ENCODE peak calls at places on chromosomes 12 and 14, in eight cellular contexts. One of them, this sample, is unnamed.

GRCh38 chr12:108825205-108825950 is 32.0 kb downstream of the SSH1 start:
- DNase-seq in heart right ventricle: no peak
- DNase-seq in OCI-LY7: no peak
- DNase-seq in psoas muscle: no peak
- DNase-seq in fibroblast of pulmonary artery: peak; percentile 54
- DNase-seq in AG10803: peak; percentile 61
- DNase-seq in AG09309: no peak
- DNase-seq in choroid plexus epithelial cell: peak; percentile 71
- DNase-seq in this sample: no peak

GRCh38 chr12:120598674-120599463 is 17.7 kb upstream of the POP5 start:
- DNase-seq in heart right ventricle: no peak
- DNase-seq in OCI-LY7: no peak
- DNase-seq in psoas muscle: no peak
- DNase-seq in fibroblast of pulmonary artery: no peak
- DNase-seq in AG10803: peak; percentile 34
- DNase-seq in AG09309: no peak
- DNase-seq in choroid plexus epithelial cell: peak; percentile 56
- DNase-seq in this sample: no peak

GRCh38 chr12:9870311-9870866 is 1.2 kb upstream of the CLEC2B start:
- DNase-seq in heart right ventricle: peak; percentile 8
- DNase-seq in OCI-LY7: no peak
- DNase-seq in psoas muscle: no peak
- DNase-seq in fibroblast of pulmonary artery: peak; percentile 20
- DNase-seq in AG10803: peak; percentile 10
- DNase-seq in AG09309: no peak
- DNase-seq in choroid plexus epithelial cell: peak; percentile 74
- DNase-seq in this sample: no peak

GRCh38 chr14:53355581-53356112 is 202.5 kb upstream of the DDHD1 start:
- DNase-seq in heart right ventricle: no peak
- DNase-seq in OCI-LY7: no peak
- DNase-seq in psoas muscle: no peak
- DNase-seq in fibroblast of pulmonary artery: peak; percentile 50
- DNase-seq in AG10803: peak; percentile 51
- DNase-seq in AG09309: peak; percentile 54
- DNase-seq in choroid plexus epithelial cell: peak; percentile 91
- DNase-seq in this sample: peak; percentile 34

GRCh38 chr14:85531141-85531593 is 1.2 kb downstream of the FLRT2 start:
- DNase-seq in heart right ventricle: no peak
- DNase-seq in OCI-LY7: no peak
- DNase-seq in psoas muscle: peak; percentile 56
- DNase-seq in fibroblast of pulmonary artery: peak; percentile 82
- DNase-seq in AG10803: peak; percentile 84
- DNase-seq in AG09309: no peak
- DNase-seq in choroid plexus epithelial cell: peak; percentile 88
- DNase-seq in this sample: no peak

GRCh38 chr14:100824156-100824555 is 1.8 kb upstream of the MEG3 start:
- DNase-seq in heart right ventricle: peak; percentile 22
- DNase-seq in OCI-LY7: no peak
- DNase-seq in psoas muscle: peak; percentile 57
- DNase-seq in fibroblast of pulmonary artery: peak; percentile 68
- DNase-seq in AG10803: peak; percentile 33
- DNase-seq in AG09309: no peak
- DNase-seq in choroid plexus epithelial cell: peak; percentile 81
- DNase-seq in this sample: no peak

GRCh38 chr12:41419151-41419893 is 231.2 kb downstream of the PDZRN4 start:
- DNase-seq in heart right ventricle: no peak
- DNase-seq in OCI-LY7: no peak
- DNase-seq in psoas muscle: no peak
- DNase-seq in fibroblast of pulmonary artery: no peak
- DNase-seq in AG10803: no peak
- DNase-seq in AG09309: no peak
- DNase-seq in choroid plexus epithelial cell: no peak
- DNase-seq in this sample: no peak

GRCh38 chr12:94244165-94245133 is 96.1 kb downstream of the PLXNC1 start:
- DNase-seq in heart right ventricle: no peak
- DNase-seq in OCI-LY7: peak; percentile 51
- DNase-seq in psoas muscle: no peak
- DNase-seq in fibroblast of pulmonary artery: no peak
- DNase-seq in AG10803: no peak
- DNase-seq in AG09309: no peak
- DNase-seq in choroid plexus epithelial cell: no peak
- DNase-seq in this sample: no peak

GRCh38 chr12:120960657-120961056 is 17.7 kb upstream of the HNF1A start:
- DNase-seq in heart right ventricle: no peak
- DNase-seq in OCI-LY7: no peak
- DNase-seq in psoas muscle: no peak
- DNase-seq in fibroblast of pulmonary artery: no peak
- DNase-seq in AG10803: no peak
- DNase-seq in AG09309: no peak
- DNase-seq in choroid plexus epithelial cell: no peak
- DNase-seq in this sample: no peak

GRCh38 chr12:95411466-95411865 is 62.5 kb upstream of the METAP2 start:
- DNase-seq in heart right ventricle: no peak
- DNase-seq in OCI-LY7: no peak
- DNase-seq in psoas muscle: no peak
- DNase-seq in fibroblast of pulmonary artery: no peak
- DNase-seq in AG10803: no peak
- DNase-seq in AG09309: no peak
- DNase-seq in choroid plexus epithelial cell: no peak
- DNase-seq in this sample: no peak

GRCh38 chr14:103803661-103804060 is 43.7 kb downstream of the PPP1R13B start:
- DNase-seq in heart right ventricle: no peak
- DNase-seq in OCI-LY7: no peak
- DNase-seq in psoas muscle: no peak
- DNase-seq in fibroblast of pulmonary artery: peak; percentile 31
- DNase-seq in AG10803: peak; percentile 31
- DNase-seq in AG09309: peak; percentile 23
- DNase-seq in choroid plexus epithelial cell: peak; percentile 53
- DNase-seq in this sample: no peak

GRCh38 chr12:47394070-47394469 is 311.8 kb downstream of the RPAP3 start:
- DNase-seq in heart right ventricle: no peak
- DNase-seq in OCI-LY7: no peak
- DNase-seq in psoas muscle: no peak
- DNase-seq in fibroblast of pulmonary artery: peak; percentile 31
- DNase-seq in AG10803: peak; percentile 31
- DNase-seq in AG09309: no peak
- DNase-seq in choroid plexus epithelial cell: no peak
- DNase-seq in this sample: no peak

GRCh38 chr14:76771432-76771980 is 10.2 kb downstream of the VASH1 start:
- DNase-seq in heart right ventricle: no peak
- DNase-seq in OCI-LY7: no peak
- DNase-seq in psoas muscle: no peak
- DNase-seq in fibroblast of pulmonary artery: no peak
- DNase-seq in AG10803: no peak
- DNase-seq in AG09309: no peak
- DNase-seq in choroid plexus epithelial cell: no peak
- DNase-seq in this sample: no peak

GRCh38 chr14:105089746-105090492 is 24.7 kb upstream of the GPR132 start:
- DNase-seq in heart right ventricle: peak; percentile 8
- DNase-seq in OCI-LY7: no peak
- DNase-seq in psoas muscle: no peak
- DNase-seq in fibroblast of pulmonary artery: no peak
- DNase-seq in AG10803: no peak
- DNase-seq in AG09309: no peak
- DNase-seq in choroid plexus epithelial cell: no peak
- DNase-seq in this sample: no peak

GRCh38 chr14:77185093-77185465 is 3.5 kb downstream of the TMEM63C start:
- DNase-seq in heart right ventricle: no peak
- DNase-seq in OCI-LY7: no peak
- DNase-seq in psoas muscle: no peak
- DNase-seq in fibroblast of pulmonary artery: no peak
- DNase-seq in AG10803: no peak
- DNase-seq in AG09309: no peak
- DNase-seq in choroid plexus epithelial cell: no peak
- DNase-seq in this sample: no peak

DNA sequence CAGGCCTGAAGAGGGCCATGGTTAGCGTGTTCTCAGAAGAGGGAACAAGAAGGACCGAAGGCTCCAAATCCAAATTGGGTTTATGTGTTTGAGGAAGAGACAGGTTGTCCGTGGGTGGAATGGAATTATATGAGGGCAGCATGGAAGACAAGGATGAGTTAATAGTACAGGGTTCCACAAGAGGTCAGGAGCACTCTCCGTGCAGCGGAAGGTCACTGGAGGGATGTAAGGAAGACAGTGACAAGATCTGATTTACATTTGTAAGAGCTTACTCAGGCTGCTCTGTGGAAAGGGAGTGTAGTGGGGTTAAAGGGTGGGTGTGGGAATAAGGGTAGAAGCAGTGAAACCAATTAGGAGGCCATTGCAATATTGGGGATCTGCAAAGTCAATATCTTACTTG is 97.0 kb downstream of the TPH2 start:
- DNase-seq in heart right ventricle: no peak
- DNase-seq in OCI-LY7: no peak
- DNase-seq in psoas muscle: no peak
- DNase-seq in fibroblast of pulmonary artery: no peak
- DNase-seq in AG10803: no peak
- DNase-seq in AG09309: no peak
- DNase-seq in choroid plexus epithelial cell: no peak
- DNase-seq in this sample: no peak
- TF ChIP-seq CTCF in heart right ventricle: no peak
- TF ChIP-seq CTCF in OCI-LY7: no peak
- TF ChIP-seq CTCF in psoas muscle: no peak
- TF ChIP-seq CTCF in fibroblast of pulmonary artery: no peak
- TF ChIP-seq CTCF in AG10803: no peak
- TF ChIP-seq CTCF in AG09309: no peak
- TF ChIP-seq CTCF in choroid plexus epithelial cell: no peak
- TF ChIP-seq CTCF in this sample: no peak

DNA sequence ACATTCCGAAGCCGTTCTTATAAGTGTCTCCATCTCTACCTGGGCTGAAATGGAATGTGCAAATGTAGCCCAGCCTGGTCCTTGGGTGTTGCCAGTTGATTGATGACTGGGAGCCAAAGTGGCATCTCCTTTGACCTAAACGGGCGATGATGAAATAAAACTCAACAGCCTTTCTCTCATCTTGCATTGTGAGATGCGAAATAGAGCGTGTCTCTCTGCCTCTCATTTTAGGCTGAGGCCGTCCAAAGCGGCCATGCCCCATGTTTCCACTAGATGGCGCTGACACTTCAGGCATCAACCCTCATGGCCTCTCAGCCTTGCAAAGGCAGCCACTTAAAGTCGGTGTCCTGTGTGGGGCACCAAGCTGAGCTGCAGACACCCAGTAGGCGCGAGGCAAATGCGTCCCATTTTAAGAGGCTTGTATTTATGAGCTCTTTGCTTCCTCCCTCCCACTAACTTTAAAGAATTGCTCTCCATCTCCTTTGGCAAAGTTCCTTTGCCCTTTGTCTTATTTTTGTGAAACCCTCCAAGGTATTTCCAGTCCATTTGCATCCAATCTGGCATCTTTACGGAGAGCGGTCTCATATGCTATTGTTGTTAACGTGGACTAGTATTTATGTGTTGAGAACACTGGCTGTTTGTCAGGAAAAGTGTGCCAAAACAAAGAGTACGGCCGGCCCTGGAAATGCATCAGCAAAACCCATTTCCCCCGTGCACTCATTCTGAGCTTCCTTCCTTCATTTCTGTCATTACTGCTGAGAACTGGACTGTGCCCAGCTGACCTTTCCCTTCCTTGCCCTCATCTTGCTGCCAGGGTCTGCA is 25.0 kb downstream of the GPRC5A start:
- DNase-seq in heart right ventricle: peak; percentile 87
- DNase-seq in OCI-LY7: peak; percentile 79
- DNase-seq in psoas muscle: peak; percentile 81
- DNase-seq in fibroblast of pulmonary artery: peak; percentile 91
- DNase-seq in AG10803: peak; percentile 75
- DNase-seq in AG09309: no peak
- DNase-seq in choroid plexus epithelial cell: peak; percentile 86
- DNase-seq in this sample: peak; percentile 45
- H3K4me3 ChIP-seq in heart right ventricle: no peak overlapping the region
- H3K4me3 ChIP-seq in OCI-LY7: no peak overlapping the region
- H3K4me3 ChIP-seq in psoas muscle: peak overlapping the region; percentile 8
- H3K4me3 ChIP-seq in fibroblast of pulmonary artery: peak overlapping the region; percentile 30
- H3K4me3 ChIP-seq in AG10803: no peak overlapping the region
- H3K4me3 ChIP-seq in AG09309: no peak overlapping the region
- H3K4me3 ChIP-seq in choroid plexus epithelial cell: no peak overlapping the region
- H3K4me3 ChIP-seq in this sample: no peak overlapping the region

DNA sequence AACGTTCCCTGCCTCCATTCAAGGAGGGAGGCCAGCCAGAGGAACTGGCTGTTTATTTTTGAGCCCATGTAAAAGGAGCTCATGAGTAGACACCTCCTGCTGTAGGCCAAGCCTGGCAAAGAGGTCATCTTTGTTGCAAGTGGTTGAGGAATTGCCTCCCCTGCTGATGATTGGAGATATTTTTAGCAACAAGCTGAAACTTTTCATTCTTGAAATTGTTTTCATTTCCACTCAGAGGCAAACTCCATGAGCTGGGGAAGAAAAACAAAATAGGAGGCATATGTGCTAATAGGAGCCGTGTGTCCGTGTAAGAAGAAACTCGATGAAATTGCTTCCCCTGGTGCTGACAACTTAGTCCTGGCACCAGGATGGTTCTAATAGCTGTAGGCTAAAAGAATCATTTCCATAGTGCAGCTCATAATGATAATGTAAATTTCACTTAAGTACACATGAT is 440.1 kb upstream of the FAR2 start:
- DNase-seq in heart right ventricle: no peak
- DNase-seq in OCI-LY7: no peak
- DNase-seq in psoas muscle: no peak
- DNase-seq in fibroblast of pulmonary artery: peak; percentile 37
- DNase-seq in AG10803: peak; percentile 94
- DNase-seq in AG09309: peak; percentile 75
- DNase-seq in choroid plexus epithelial cell: peak; percentile 96
- DNase-seq in this sample: no peak
- TF ChIP-seq CTCF in heart right ventricle: no peak
- TF ChIP-seq CTCF in OCI-LY7: no peak
- TF ChIP-seq CTCF in psoas muscle: no peak
- TF ChIP-seq CTCF in fibroblast of pulmonary artery: no peak
- TF ChIP-seq CTCF in AG10803: peak; percentile 37
- TF ChIP-seq CTCF in AG09309: no peak
- TF ChIP-seq CTCF in choroid plexus epithelial cell: peak; percentile 32
- TF ChIP-seq CTCF in this sample: no peak

DNA sequence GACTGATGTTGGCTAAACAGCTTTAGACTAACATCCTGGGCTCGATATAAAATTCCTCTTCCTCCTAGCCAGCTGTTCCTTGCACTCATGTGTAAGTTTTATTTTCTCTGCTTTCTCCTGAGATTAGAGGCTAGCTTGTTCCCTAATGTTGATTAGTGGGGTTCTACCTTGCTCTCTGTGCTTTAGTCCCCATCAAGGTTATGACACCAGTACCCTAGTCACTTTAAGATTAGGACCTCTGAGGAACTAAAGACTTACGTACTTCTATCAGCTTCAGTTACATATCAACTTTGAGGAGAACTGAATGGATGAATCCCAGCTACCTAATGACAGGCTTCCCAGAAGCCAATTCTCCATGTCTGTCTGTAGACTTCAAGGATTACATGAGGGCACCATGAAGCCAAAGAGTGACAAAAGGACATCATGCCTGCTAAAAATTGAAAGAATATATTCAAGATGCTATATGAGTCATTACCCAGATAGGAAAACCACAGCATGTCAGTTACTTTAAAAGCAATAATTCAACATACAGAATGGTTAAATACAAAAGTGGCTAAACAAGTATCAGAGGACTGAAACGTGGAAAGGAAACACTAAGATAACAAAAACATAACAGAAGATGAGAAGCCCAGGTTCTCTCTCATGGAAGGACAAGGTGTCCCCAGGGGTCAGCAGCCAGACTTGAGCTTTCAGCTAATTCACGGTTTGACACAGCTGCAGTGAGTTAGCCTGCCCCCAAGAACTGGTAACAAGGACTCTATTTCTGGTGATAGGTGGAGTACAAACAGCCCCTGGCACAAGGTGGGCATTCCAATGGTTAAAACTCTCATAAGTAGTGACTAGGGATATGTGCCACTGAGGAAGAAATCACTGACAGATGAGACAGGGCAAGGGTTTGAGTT is 20.4 kb downstream of the ADAM20 start:
- DNase-seq in heart right ventricle: no peak
- DNase-seq in OCI-LY7: no peak
- DNase-seq in psoas muscle: no peak
- DNase-seq in fibroblast of pulmonary artery: no peak
- DNase-seq in AG10803: no peak
- DNase-seq in AG09309: no peak
- DNase-seq in choroid plexus epithelial cell: no peak
- DNase-seq in this sample: no peak
- H3K4me3 ChIP-seq in heart right ventricle: no peak overlapping the region
- H3K4me3 ChIP-seq in OCI-LY7: no peak overlapping the region
- H3K4me3 ChIP-seq in psoas muscle: no peak overlapping the region
- H3K4me3 ChIP-seq in fibroblast of pulmonary artery: no peak overlapping the region
- H3K4me3 ChIP-seq in AG10803: no peak overlapping the region
- H3K4me3 ChIP-seq in AG09309: no peak overlapping the region
- H3K4me3 ChIP-seq in choroid plexus epithelial cell: no peak overlapping the region
- H3K4me3 ChIP-seq in this sample: no peak overlapping the region

This sample was measured in LNCaP clone FGC.